ENCODE peak calls at places on chromosomes 3 and 15, in five cellular contexts. U, N, P, H and B are unnamed samples. For H3K4me1, the result is how much of the 10 kb centered on the place peaks cover.

GRCh38 chr3:55329849-55330248 is 157.3 kb downstream of the WNT5A start:
- DNase-seq in N (peak), P (no peak), H (no peak), U (no peak), B (no peak)

GRCh38 chr3:197501879-197502620 is 53.7 kb downstream of the BDH1 start:
- DNase-seq in N (peak), P (no peak), H (peak), U (peak), B (peak)

GRCh38 chr3:156448300-156448699 is 106.6 kb downstream of the SSR3 start:
- DNase-seq in H (no peak), U (no peak), N (peak), P (peak), B (peak)

GRCh38 chr3:126521122-126521891 is 2.6 kb upstream of the CHST13 start:
- DNase-seq in N (no peak), U (no peak), P (no peak), H (no peak), B (peak)

GRCh38 chr3:173531602-173532001 is 134.1 kb downstream of the NLGN1 start:
- DNase-seq in P (no peak), H (no peak), U (no peak), N (no peak), B (no peak)

GRCh38 chr3:44050867-44051266 is 190.8 kb upstream of the TOPAZ1 start:
- DNase-seq in N (no peak), P (no peak), U (no peak), H (no peak), B (no peak)

GRCh38 chr3:63135362-63135761 is 142.7 kb upstream of the SYNPR start:
- DNase-seq in N (no peak), U (no peak), P (no peak), H (no peak), B (no peak)

GRCh38 chr3:123105201-123106189 is 38.7 kb downstream of the PDIA5 start:
- DNase-seq in U (no peak), P (no peak), N (no peak), H (peak), B (peak)

GRCh38 chr3:100957407-100958100 is 35.7 kb downstream of the ABI3BP start:
- DNase-seq in P (no peak), H (no peak), U (no peak), N (peak), B (no peak)

GRCh38 chr15:52466134-52466701 is 62.5 kb downstream of the MYO5A start:
- DNase-seq in P (no peak), N (no peak), H (peak), U (peak), B (peak)

GRCh38 chr15:45714501-45715488 is 80.0 kb downstream of the SQOR start:
- DNase-seq in P (no peak), N (peak), U (peak), H (no peak), B (no peak)

GRCh38 chr15:69524296-69524695 is 71.7 kb downstream of the RPLP1 start:
- DNase-seq in H (no peak), P (no peak), N (no peak), U (no peak), B (no peak)

GRCh38 chr15:69576948-69577351 is 124.3 kb downstream of the RPLP1 start:
- DNase-seq in N (no peak), U (peak), H (no peak), P (no peak), B (no peak)

GRCh38 chr3:128488995-128489859 is 3.8 kb downstream of the GATA2 start:
- DNase-seq in N (no peak), P (no peak), H (no peak), U (peak), B (no peak)

GRCh38 chr3:36792342-36792741 is 28.0 kb upstream of the DCLK3 start:
- DNase-seq in U (no peak), P (peak), H (no peak), N (peak), B (no peak)

GRCh38 chr3:40997711-40998519 is 201.4 kb upstream of the CTNNB1 start:
- DNase-seq in P (no peak), H (no peak), U (no peak), N (no peak), B (no peak)

GRCh38 chr3:53531749-53532148 is 37.3 kb downstream of the CACNA1D start:
- DNase-seq in H (no peak), N (no peak), P (no peak), U (no peak), B (no peak)

GRCh38 chr15:97401970-97402369 is 558.5 kb upstream of the ARRDC4 start:
- DNase-seq in H (no peak), P (no peak), N (no peak), U (no peak), B (no peak)

GRCh38 chr15:88878720-88879184 is 16.6 kb downstream of the HAPLN3 start:
- DNase-seq in U (peak), N (peak), H (no peak), P (peak), B (no peak)

GRCh38 chr3:112779558-112780480 is 66.8 kb downstream of the CD200R1L start:
- DNase-seq in N (no peak), H (no peak), P (no peak), U (no peak), B (no peak)

GRCh38 chr3:119579366-119580147 is at the start of gene ADPRH:
- DNase-seq in P (peak), H (no peak), N (peak), U (peak), B (peak)

GRCh38 chr3:42653560-42654330 is at the start of gene ZBTB47:
- DNase-seq in N (no peak), U (peak), H (no peak), P (no peak), B (peak)

GRCh38 chr15:66178531-66178910 is 75.0 kb downstream of the MEGF11 start:
- DNase-seq in P (no peak), H (no peak), U (no peak), N (no peak), B (no peak)

GRCh38 chr3:8773941-8774542 is 4.6 kb upstream of the OXTR start:
- DNase-seq in U (no peak), P (no peak), H (no peak), N (no peak), B (no peak)

GRCh38 chr3:11567516-11568467 is 75.9 kb downstream of the VGLL4 start:
- DNase-seq in H (no peak), P (peak), U (no peak), N (peak), B (no peak)

GRCh38 chr15:37289109-37289765 is 188.9 kb upstream of the MEIS2 start:
- DNase-seq in N (peak), P (no peak), H (no peak), U (no peak), B (no peak)

GRCh38 chr3:150365132-150365604 is 42.9 kb upstream of the TSC22D2 start:
- DNase-seq in N (peak), H (peak), U (no peak), P (no peak), B (no peak)

GRCh38 chr3:173660645-173661299 is 263.2 kb downstream of the NLGN1 start:
- DNase-seq in H (no peak), N (peak), U (no peak), P (no peak), B (no peak)

GRCh38 chr15:38332711-38333110 is 80.1 kb downstream of the SPRED1 start:
- DNase-seq in N (no peak), P (no peak), U (no peak), H (no peak), B (no peak)

GRCh38 chr3:901953-902778 is 190.7 kb upstream of the CNTN6 start:
- DNase-seq in N (no peak), U (no peak), H (no peak), P (peak), B (no peak)

GRCh38 chr15:100730129-100730528 is 127.7 kb downstream of the ASB7 start:
- DNase-seq in U (no peak), P (no peak), N (no peak), H (no peak), B (no peak)

GRCh38 chr15:98076021-98076816 is 115.7 kb downstream of the ARRDC4 start:
- DNase-seq in N (no peak), U (no peak), P (no peak), H (no peak), B (no peak)

GRCh38 chr3:151305081-151305777 is 11.4 kb downstream of the GPR87 start:
- DNase-seq in U (peak), N (peak), P (peak), H (no peak), B (no peak)

GRCh38 chr15:40594429-40594836 is 384 bp downstream of the KNL1 start:
- DNase-seq in U (peak), N (peak), H (peak), P (peak), B (peak)

GRCh38 chr15:60916674-60917468 is 312.2 kb downstream of the RORA start:
- DNase-seq in P (peak), U (peak), H (peak), N (peak), B (peak)

GRCh38 chr15:69577397-69577796 is 124.8 kb downstream of the RPLP1 start:
- DNase-seq in U (no peak), P (no peak), H (no peak), N (no peak), B (no peak)

GRCh38 chr3:188685789-188686188 is 486.0 kb upstream of the TPRG1 start:
- DNase-seq in N (no peak), H (no peak), P (no peak), U (no peak), B (no peak)

GRCh38 chr15:60685346-60685937 is 206.5 kb upstream of the ICE2 start:
- DNase-seq in P (no peak), H (no peak), N (no peak), U (no peak), B (no peak)

DNA sequence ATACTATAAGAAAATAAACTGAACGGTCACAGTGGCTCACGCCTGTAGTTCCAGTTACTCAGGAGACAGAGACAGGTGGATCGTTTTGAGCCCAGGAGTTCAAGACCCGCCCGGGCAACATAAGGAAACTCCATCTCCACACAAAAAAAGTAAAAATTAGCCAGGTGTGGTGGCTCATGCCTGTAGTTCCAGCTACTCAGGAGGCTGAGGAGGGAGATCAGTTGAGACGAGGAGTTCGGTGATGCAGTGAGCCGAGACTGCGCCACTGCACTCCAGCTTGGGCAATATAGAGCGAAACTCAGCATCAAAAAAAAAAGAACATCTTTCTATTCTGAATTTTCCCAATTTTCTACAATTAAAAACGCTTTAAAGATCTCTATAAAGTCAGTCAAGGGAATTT is 1.0 kb upstream of the SEC62 start:
- DNase-seq in N (no peak), H (no peak), P (no peak), U (no peak), B (no peak)
- H3K4me1 ChIP-seq in N (under half), H (under half), P (under half), U (under half), B (under half)

GRCh38 chr3:49276475-49277356 is at the start of gene C3orf62:
- DNase-seq in P (peak), N (peak), U (peak), H (peak), B (peak)
- TF ChIP-seq POLR2A in P (peak), N (no peak), U (peak), H (peak), B (no peak)

DNA sequence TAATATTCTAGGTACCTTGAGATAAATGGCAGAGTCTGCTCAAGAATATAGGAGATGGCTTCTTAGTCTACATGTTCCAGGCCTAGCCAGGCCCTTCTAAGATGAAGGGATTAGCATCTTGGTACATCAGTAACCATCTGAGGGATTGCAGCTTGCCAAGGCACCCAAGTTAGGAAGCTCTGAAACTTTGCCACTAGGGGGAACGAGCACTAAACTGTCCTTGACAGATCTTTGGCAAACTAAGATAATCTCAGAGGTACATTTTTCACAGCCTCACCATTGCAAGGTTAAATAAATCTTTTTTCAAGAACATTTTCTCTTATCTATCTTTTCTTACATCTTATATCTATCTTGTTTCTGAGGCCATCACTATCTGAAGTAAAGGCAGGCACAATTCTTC is 351.2 kb downstream of the RAP2B start:
- DNase-seq in N (no peak), U (no peak), P (peak), H (no peak), B (no peak)
- TF ChIP-seq CTCF in N (peak), U (no peak), P (no peak), H (peak), B (no peak)

GRCh38 chr15:57655809-57656208 is 50.7 kb upstream of the POLR2M start:
- DNase-seq in H (no peak), N (no peak), U (no peak), P (no peak), B (no peak)

GRCh38 chr15:57651445-57651844 is 55.1 kb upstream of the POLR2M start:
- DNase-seq in P (no peak), H (no peak), U (no peak), N (no peak), B (no peak)

GRCh38 chr15:57654136-57654845 is 52.2 kb upstream of the POLR2M start:
- DNase-seq in H (no peak), P (no peak), U (no peak), N (peak), B (no peak)

GRCh38 chr15:57655087-57655486 is 51.4 kb upstream of the POLR2M start:
- DNase-seq in U (no peak), N (no peak), P (no peak), H (no peak), B (no peak)

GRCh38 chr15:57652481-57652880 is 54.0 kb upstream of the POLR2M start:
- DNase-seq in N (no peak), P (no peak), H (no peak), U (no peak), B (no peak)
- H3K4me1 ChIP-seq in N (under half), P (under half), H (under half), U (under half), B (under half)